ENCODE peak calls at places on chromosomes 6 and 20, in eight cellular contexts. One of them, this sample, is unnamed.

GRCh38 chr6:3226422-3227362 is 761 bp downstream of the TUBB2B start:
- DNase-seq in GM12878: no peak
- DNase-seq in suprapubic skin: no peak
- DNase-seq in stomach: no peak
- DNase-seq in H1: peak; percentile 64
- DNase-seq in breast epithelium: no peak
- DNase-seq in endothelial cell of umbilical vein: no peak
- DNase-seq in GM23338: peak; percentile 73
- DNase-seq in this sample: peak; percentile 89

GRCh38 chr20:47389867-47390347 is 33.4 kb upstream of the ZMYND8 start:
- DNase-seq in GM12878: no peak
- DNase-seq in suprapubic skin: no peak
- DNase-seq in stomach: no peak
- DNase-seq in H1: no peak
- DNase-seq in breast epithelium: no peak
- DNase-seq in endothelial cell of umbilical vein: peak; percentile 44
- DNase-seq in GM23338: no peak
- DNase-seq in this sample: no peak

GRCh38 chr6:25958700-25959162 is 3.9 kb upstream of the TRIM38 start:
- DNase-seq in GM12878: no peak
- DNase-seq in suprapubic skin: no peak
- DNase-seq in stomach: no peak
- DNase-seq in H1: no peak
- DNase-seq in breast epithelium: no peak
- DNase-seq in endothelial cell of umbilical vein: peak; percentile 14
- DNase-seq in GM23338: peak; percentile 15
- DNase-seq in this sample: no peak

GRCh38 chr6:113476937-113477839 is 380.0 kb upstream of the MARCKS start:
- DNase-seq in GM12878: no peak
- DNase-seq in suprapubic skin: no peak
- DNase-seq in stomach: no peak
- DNase-seq in H1: no peak
- DNase-seq in breast epithelium: no peak
- DNase-seq in endothelial cell of umbilical vein: no peak
- DNase-seq in GM23338: no peak
- DNase-seq in this sample: no peak

GRCh38 chr20:20204326-20204725 is 152.0 kb downstream of the CFAP61 start:
- DNase-seq in GM12878: no peak
- DNase-seq in suprapubic skin: no peak
- DNase-seq in stomach: no peak
- DNase-seq in H1: no peak
- DNase-seq in breast epithelium: no peak
- DNase-seq in endothelial cell of umbilical vein: no peak
- DNase-seq in GM23338: no peak
- DNase-seq in this sample: no peak

GRCh38 chr6:160337301-160337700 is 10.9 kb upstream of the SLC22A3 start:
- DNase-seq in GM12878: no peak
- DNase-seq in suprapubic skin: no peak
- DNase-seq in stomach: no peak
- DNase-seq in H1: no peak
- DNase-seq in breast epithelium: no peak
- DNase-seq in endothelial cell of umbilical vein: no peak
- DNase-seq in GM23338: no peak
- DNase-seq in this sample: no peak

GRCh38 chr6:5085638-5086293 is 625 bp downstream of the PPP1R3G start:
- DNase-seq in GM12878: no peak
- DNase-seq in suprapubic skin: no peak
- DNase-seq in stomach: no peak
- DNase-seq in H1: peak; percentile 74
- DNase-seq in breast epithelium: no peak
- DNase-seq in endothelial cell of umbilical vein: peak; percentile 70
- DNase-seq in GM23338: peak; percentile 73
- DNase-seq in this sample: peak; percentile 88

GRCh38 chr6:25623874-25624273 is 28.1 kb upstream of the SCGN start:
- DNase-seq in GM12878: no peak
- DNase-seq in suprapubic skin: no peak
- DNase-seq in stomach: no peak
- DNase-seq in H1: no peak
- DNase-seq in breast epithelium: no peak
- DNase-seq in endothelial cell of umbilical vein: no peak
- DNase-seq in GM23338: no peak
- DNase-seq in this sample: no peak

GRCh38 chr6:5337573-5337972 is 76.3 kb downstream of the FARS2 start:
- DNase-seq in GM12878: no peak
- DNase-seq in suprapubic skin: no peak
- DNase-seq in stomach: no peak
- DNase-seq in H1: no peak
- DNase-seq in breast epithelium: no peak
- DNase-seq in endothelial cell of umbilical vein: peak; percentile 80
- DNase-seq in GM23338: peak; percentile 19
- DNase-seq in this sample: no peak

GRCh38 chr20:36015806-36016401 is 47.5 kb downstream of the CNBD2 start:
- DNase-seq in GM12878: no peak
- DNase-seq in suprapubic skin: no peak
- DNase-seq in stomach: no peak
- DNase-seq in H1: no peak
- DNase-seq in breast epithelium: no peak
- DNase-seq in endothelial cell of umbilical vein: peak; percentile 9
- DNase-seq in GM23338: no peak
- DNase-seq in this sample: no peak

GRCh38 chr20:36018208-36018988 is 50.0 kb downstream of the CNBD2 start:
- DNase-seq in GM12878: no peak
- DNase-seq in suprapubic skin: peak; percentile 38
- DNase-seq in stomach: no peak
- DNase-seq in H1: no peak
- DNase-seq in breast epithelium: no peak
- DNase-seq in endothelial cell of umbilical vein: peak; percentile 16
- DNase-seq in GM23338: no peak
- DNase-seq in this sample: no peak

GRCh38 chr20:36017034-36017951 is 48.9 kb downstream of the CNBD2 start:
- DNase-seq in GM12878: no peak
- DNase-seq in suprapubic skin: peak; percentile 53
- DNase-seq in stomach: peak; percentile 50
- DNase-seq in H1: no peak
- DNase-seq in breast epithelium: peak; percentile 47
- DNase-seq in endothelial cell of umbilical vein: peak; percentile 94
- DNase-seq in GM23338: peak; percentile 48
- DNase-seq in this sample: peak; percentile 65
- TF ChIP-seq POLR2AphosphoS5 in GM12878: no peak
- TF ChIP-seq POLR2AphosphoS5 in suprapubic skin: no peak
- TF ChIP-seq POLR2AphosphoS5 in stomach: no peak
- TF ChIP-seq POLR2AphosphoS5 in H1: no peak
- TF ChIP-seq POLR2AphosphoS5 in breast epithelium: no peak
- TF ChIP-seq POLR2AphosphoS5 in endothelial cell of umbilical vein: no peak
- TF ChIP-seq POLR2AphosphoS5 in GM23338: no peak
- TF ChIP-seq POLR2AphosphoS5 in this sample: no peak

GRCh38 chr6:149043476-149044130 is 273.9 kb upstream of the TAB2 start:
- DNase-seq in GM12878: no peak
- DNase-seq in suprapubic skin: no peak
- DNase-seq in stomach: no peak
- DNase-seq in H1: peak; percentile 78
- DNase-seq in breast epithelium: no peak
- DNase-seq in endothelial cell of umbilical vein: no peak
- DNase-seq in GM23338: peak; percentile 72
- DNase-seq in this sample: peak; percentile 45
- TF ChIP-seq CTCF in GM12878: peak; percentile 45
- TF ChIP-seq CTCF in suprapubic skin: peak; percentile 28
- TF ChIP-seq CTCF in stomach: no peak
- TF ChIP-seq CTCF in H1: peak; percentile 76
- TF ChIP-seq CTCF in breast epithelium: no peak
- TF ChIP-seq CTCF in endothelial cell of umbilical vein: peak; percentile 28
- TF ChIP-seq CTCF in GM23338: peak; percentile 61
- TF ChIP-seq CTCF in this sample: no peak

GRCh38 chr6:7104752-7105151 is 3.0 kb upstream of the RREB1 start:
- DNase-seq in GM12878: no peak
- DNase-seq in suprapubic skin: no peak
- DNase-seq in stomach: no peak
- DNase-seq in H1: no peak
- DNase-seq in breast epithelium: no peak
- DNase-seq in endothelial cell of umbilical vein: no peak
- DNase-seq in GM23338: no peak
- DNase-seq in this sample: no peak

GRCh38 chr6:7106215-7106751 is 1.5 kb upstream of the RREB1 start:
- DNase-seq in GM12878: no peak
- DNase-seq in suprapubic skin: no peak
- DNase-seq in stomach: no peak
- DNase-seq in H1: no peak
- DNase-seq in breast epithelium: no peak
- DNase-seq in endothelial cell of umbilical vein: no peak
- DNase-seq in GM23338: no peak
- DNase-seq in this sample: no peak

GRCh38 chr6:7108196-7108963 is 619 bp downstream of the RREB1 start:
- DNase-seq in GM12878: no peak
- DNase-seq in suprapubic skin: peak; percentile 87
- DNase-seq in stomach: peak; percentile 61
- DNase-seq in H1: peak; percentile 68
- DNase-seq in breast epithelium: peak; percentile 35
- DNase-seq in endothelial cell of umbilical vein: peak; percentile 61
- DNase-seq in GM23338: peak; percentile 78
- DNase-seq in this sample: peak; percentile 92

GRCh38 chr6:7107578-7108195 is at the start of gene RREB1:
- DNase-seq in GM12878: no peak
- DNase-seq in suprapubic skin: no peak
- DNase-seq in stomach: peak; percentile 57
- DNase-seq in H1: peak; percentile 74
- DNase-seq in breast epithelium: peak; percentile 48
- DNase-seq in endothelial cell of umbilical vein: peak; percentile 68
- DNase-seq in GM23338: peak; percentile 70
- DNase-seq in this sample: peak; percentile 92

DNA sequence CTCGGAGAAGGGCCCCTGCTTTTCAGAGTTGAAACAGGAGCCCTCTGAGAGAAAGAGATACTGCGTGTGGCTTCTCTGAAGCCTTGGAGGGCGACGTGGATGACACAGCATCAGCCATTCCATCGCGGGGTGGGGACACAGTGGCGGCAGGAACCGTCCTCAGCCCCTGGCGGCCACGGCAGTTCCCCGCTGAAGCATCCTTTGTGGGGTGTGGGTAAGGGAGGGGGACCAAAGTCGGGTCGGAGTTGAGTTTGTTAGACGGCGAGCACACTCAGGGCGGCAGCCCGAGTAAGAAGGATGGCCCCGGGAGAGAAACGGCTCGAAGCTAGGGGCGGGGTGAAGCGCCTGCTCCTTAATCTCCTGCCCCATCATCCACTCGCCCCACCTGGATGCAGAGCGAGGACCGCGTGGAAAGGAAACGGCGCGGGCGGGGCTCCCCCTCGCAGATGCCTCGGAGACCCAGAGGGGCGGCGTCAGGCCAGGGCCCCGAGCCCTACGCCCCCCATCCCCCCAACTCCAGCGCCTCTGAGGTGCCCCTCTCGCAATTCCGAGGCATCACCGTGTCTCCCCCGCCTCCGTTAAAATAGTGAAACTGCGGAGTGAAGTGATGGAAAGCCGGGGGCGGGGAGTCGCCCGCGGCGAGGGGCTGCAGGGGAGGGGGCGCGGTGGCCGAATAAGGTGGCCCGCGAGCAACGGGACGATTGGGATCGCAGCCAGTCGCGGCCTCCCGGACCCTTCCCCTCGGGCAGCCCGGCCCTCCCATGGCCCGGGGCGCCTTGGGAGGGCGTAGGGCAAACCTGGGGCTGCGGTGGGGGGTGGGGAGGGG is 796 bp upstream of the RREB1 start:
- DNase-seq in GM12878: no peak
- DNase-seq in suprapubic skin: no peak
- DNase-seq in stomach: no peak
- DNase-seq in H1: peak; percentile 70
- DNase-seq in breast epithelium: peak; percentile 32
- DNase-seq in endothelial cell of umbilical vein: no peak
- DNase-seq in GM23338: peak; percentile 53
- DNase-seq in this sample: peak; percentile 53
- TF ChIP-seq POLR2AphosphoS5 in GM12878: no peak
- TF ChIP-seq POLR2AphosphoS5 in suprapubic skin: no peak
- TF ChIP-seq POLR2AphosphoS5 in stomach: no peak
- TF ChIP-seq POLR2AphosphoS5 in H1: no peak
- TF ChIP-seq POLR2AphosphoS5 in breast epithelium: no peak
- TF ChIP-seq POLR2AphosphoS5 in endothelial cell of umbilical vein: no peak
- TF ChIP-seq POLR2AphosphoS5 in GM23338: no peak
- TF ChIP-seq POLR2AphosphoS5 in this sample: no peak

GRCh38 chr6:44023586-44024454 is 103.4 kb downstream of the MRPL14 start:
- DNase-seq in GM12878: no peak
- DNase-seq in suprapubic skin: peak; percentile 53
- DNase-seq in stomach: no peak
- DNase-seq in H1: no peak
- DNase-seq in breast epithelium: no peak
- DNase-seq in endothelial cell of umbilical vein: no peak
- DNase-seq in GM23338: no peak
- DNase-seq in this sample: no peak

GRCh38 chr6:44022671-44023352 is 104.4 kb downstream of the MRPL14 start:
- DNase-seq in GM12878: no peak
- DNase-seq in suprapubic skin: peak; percentile 37
- DNase-seq in stomach: no peak
- DNase-seq in H1: no peak
- DNase-seq in breast epithelium: no peak
- DNase-seq in endothelial cell of umbilical vein: no peak
- DNase-seq in GM23338: no peak
- DNase-seq in this sample: no peak

GRCh38 chr6:44021628-44022295 is 105.5 kb downstream of the MRPL14 start:
- DNase-seq in GM12878: no peak
- DNase-seq in suprapubic skin: no peak
- DNase-seq in stomach: no peak
- DNase-seq in H1: no peak
- DNase-seq in breast epithelium: no peak
- DNase-seq in endothelial cell of umbilical vein: no peak
- DNase-seq in GM23338: no peak
- DNase-seq in this sample: no peak

GRCh38 chr6:44020664-44021425 is 106.4 kb downstream of the MRPL14 start:
- DNase-seq in GM12878: no peak
- DNase-seq in suprapubic skin: no peak
- DNase-seq in stomach: no peak
- DNase-seq in H1: no peak
- DNase-seq in breast epithelium: no peak
- DNase-seq in endothelial cell of umbilical vein: no peak
- DNase-seq in GM23338: no peak
- DNase-seq in this sample: no peak

DNA sequence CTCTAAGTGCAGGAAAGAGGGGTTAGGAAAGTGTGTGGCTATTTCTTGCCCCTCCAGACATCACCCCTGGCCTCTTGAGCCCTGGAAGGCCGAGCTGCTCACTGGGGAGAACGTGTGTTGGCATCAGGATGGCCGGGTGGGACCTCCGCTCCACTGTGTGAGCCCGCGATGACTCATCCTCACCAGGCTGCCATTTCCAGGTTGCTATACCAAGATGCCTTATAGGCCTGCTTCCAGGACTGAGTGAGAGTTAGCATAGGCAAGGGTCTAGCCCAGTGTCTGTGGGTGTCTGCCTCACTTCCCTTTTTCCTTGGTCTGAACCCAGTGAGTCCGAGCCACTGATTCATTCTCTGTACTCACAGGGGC is 105.0 kb downstream of the MRPL14 start:
- DNase-seq in GM12878: no peak
- DNase-seq in suprapubic skin: no peak
- DNase-seq in stomach: no peak
- DNase-seq in H1: no peak
- DNase-seq in breast epithelium: no peak
- DNase-seq in endothelial cell of umbilical vein: peak; percentile 21
- DNase-seq in GM23338: no peak
- DNase-seq in this sample: no peak
- TF ChIP-seq CTCF in GM12878: no peak
- TF ChIP-seq CTCF in suprapubic skin: no peak
- TF ChIP-seq CTCF in stomach: no peak
- TF ChIP-seq CTCF in H1: no peak
- TF ChIP-seq CTCF in breast epithelium: no peak
- TF ChIP-seq CTCF in endothelial cell of umbilical vein: no peak
- TF ChIP-seq CTCF in GM23338: no peak
- TF ChIP-seq CTCF in this sample: no peak